ENCODE peak calls at places on chromosomes 1 and 21, in ten cellular contexts. T is cardiac muscle cell; I is GM12865; M is heart left ventricle; F is CD4-positive, alpha-beta T cell; S is A549; K is nephron progenitor cell; E is type B pancreatic cell; X is AG04450; Y is BE2C. Q is an unnamed sample.
A peak's percentile ranks its signal among the peaks of the same experiment; 100 is the strongest.

GRCh38 chr1:100883963-100884362 is 10.7 kb downstream of the EXTL2 start:
- DNase-seq in K (no peak), S (peak; percentile 44), M (no peak), E (no peak), X (no peak), F (no peak), T (peak; percentile 57), I (no peak), Y (no peak), Q (no peak)

GRCh38 chr1:201637282-201638076 is 98.6 kb downstream of the NAV1 start:
- DNase-seq in I (no peak), T (peak; percentile 57), F (no peak), E (no peak), X (no peak), K (peak; percentile 25), Y (no peak), M (peak; percentile 38), S (no peak), Q (no peak)

GRCh38 chr1:78003070-78003751 is 1.5 kb upstream of the DNAJB4 start:
- DNase-seq in S (no peak), K (no peak), M (no peak), F (no peak), E (no peak), X (no peak), T (peak; percentile 30), Y (no peak), I (no peak), Q (no peak)

GRCh38 chr1:212498243-212498642 is 65.5 kb downstream of the NENF start:
- DNase-seq in Y (no peak), X (peak; percentile 74), T (peak; percentile 93), E (no peak), F (no peak), K (no peak), S (peak; percentile 35), I (no peak), M (no peak), Q (no peak)

GRCh38 chr1:56954664-56955063 is 11.2 kb downstream of the C8B start:
- DNase-seq in F (no peak), I (no peak), M (no peak), X (no peak), K (no peak), S (no peak), E (no peak), Y (no peak), T (no peak), Q (no peak)

GRCh38 chr21:29105218-29105617 is 25.2 kb upstream of the MAP3K7CL start:
- DNase-seq in K (no peak), E (no peak), Y (no peak), T (peak; percentile 44), S (no peak), M (no peak), F (no peak), I (no peak), X (no peak), Q (no peak)

GRCh38 chr21:28540514-28540913 is 452.2 kb downstream of the LTN1 start:
- DNase-seq in S (no peak), X (peak; percentile 54), I (no peak), E (no peak), K (no peak), M (no peak), T (peak; percentile 37), F (no peak), Y (no peak), Q (no peak)

GRCh38 chr21:35113064-35113463 is 64.0 kb upstream of the RUNX1 start:
- DNase-seq in X (no peak), E (no peak), F (no peak), M (no peak), S (no peak), T (no peak), I (no peak), K (no peak), Y (no peak), Q (no peak)

GRCh38 chr1:203225054-203225453 is 4.4 kb downstream of the CHIT1 start:
- DNase-seq in F (no peak), Y (no peak), S (no peak), K (no peak), I (no peak), E (no peak), M (no peak), X (no peak), T (no peak), Q (no peak)

GRCh38 chr1:64107041-64107440 is 96.4 kb upstream of the UBE2U start:
- DNase-seq in T (no peak), S (no peak), F (no peak), E (no peak), K (no peak), Y (no peak), X (no peak), M (no peak), I (no peak), Q (no peak)

GRCh38 chr21:28509031-28509430 is 483.6 kb downstream of the LTN1 start:
- DNase-seq in S (no peak), T (no peak), X (no peak), M (no peak), Y (no peak), E (no peak), I (no peak), F (no peak), K (no peak), Q (no peak)

DNA sequence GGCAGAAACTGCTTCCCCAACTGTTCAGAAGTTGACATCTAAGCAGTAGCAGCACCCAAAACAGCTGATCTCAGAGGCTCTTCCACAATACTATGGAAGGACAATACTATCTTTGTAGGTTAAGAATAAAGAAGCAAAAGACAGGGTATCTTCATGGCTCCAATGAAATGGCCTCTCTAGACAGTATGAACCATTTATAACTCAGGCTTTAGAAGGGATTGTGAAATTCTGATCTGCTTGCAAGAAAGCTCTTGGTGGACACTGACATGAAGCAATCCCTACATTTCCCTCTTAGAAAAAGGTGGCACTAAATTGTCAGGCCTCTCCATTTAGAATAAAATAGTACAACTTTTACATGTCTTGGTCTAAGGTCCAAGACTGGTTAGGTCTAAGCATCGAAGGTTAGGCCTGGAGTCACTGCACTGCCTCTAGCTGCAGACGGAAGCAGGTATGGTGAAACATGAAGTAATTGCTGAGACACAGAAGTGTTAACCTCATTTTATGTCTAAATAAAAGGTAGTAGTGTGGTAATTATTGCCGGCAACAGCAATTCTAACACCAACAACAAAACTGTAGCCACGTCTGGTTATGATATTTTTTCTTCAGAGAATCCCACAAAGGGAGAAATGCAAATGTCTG is 50.6 kb upstream of the HP1BP3 start:
- DNase-seq in E (no peak), F (no peak), S (no peak), X (no peak), Y (no peak), T (no peak), I (no peak), M (no peak), K (no peak), Q (no peak)
- TF ChIP-seq CTCF in E (no peak), F (no peak), S (no peak), X (no peak), Y (no peak), T (no peak), I (no peak), M (no peak), K (no peak), Q (no peak)

DNA sequence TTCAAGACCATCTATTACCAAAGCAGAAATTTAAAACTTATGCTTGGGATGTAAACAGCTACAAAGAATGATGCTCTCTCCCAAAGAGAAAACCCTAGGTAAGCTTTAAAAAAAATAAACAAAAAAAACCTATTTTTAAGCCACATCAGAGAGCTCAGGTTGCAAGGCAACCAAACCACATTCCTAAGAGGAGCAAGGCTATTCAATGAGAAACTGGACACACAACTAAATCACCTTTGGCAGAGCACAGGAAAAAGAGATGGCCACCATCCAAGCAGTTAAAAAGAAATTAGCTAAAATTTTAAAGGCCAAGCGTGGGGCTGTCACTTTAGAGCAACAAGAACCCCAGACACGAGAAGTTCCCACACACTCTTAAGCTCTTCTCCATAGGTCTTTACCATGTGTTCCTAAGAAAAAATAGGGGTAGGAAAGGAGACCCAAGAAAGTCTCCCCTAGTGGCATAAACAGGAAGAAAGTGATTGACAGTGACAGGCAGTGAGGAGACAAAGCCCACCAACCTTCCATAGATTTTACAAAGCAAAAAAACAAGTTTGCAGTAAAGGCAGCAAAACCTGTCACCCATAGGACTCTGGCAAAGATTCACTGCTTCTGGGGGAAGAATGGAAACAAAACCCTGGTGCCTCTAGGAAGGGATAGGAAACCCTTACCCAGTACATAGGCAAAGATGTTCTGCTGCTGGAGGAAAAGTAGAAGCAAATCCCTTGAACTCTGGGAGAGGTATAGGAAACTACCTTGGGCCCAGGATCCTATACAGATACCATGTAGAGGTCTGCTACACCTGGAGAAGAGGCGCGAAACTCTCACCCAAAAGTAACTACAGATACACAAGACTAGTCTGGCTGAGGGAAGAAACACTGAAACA is 68.5 kb downstream of the FOXJ3 start:
- DNase-seq in E (no peak), X (no peak), S (no peak), I (no peak), T (no peak), K (no peak), Y (no peak), F (no peak), M (no peak), Q (no peak)
- TF ChIP-seq CTCF in E (peak; percentile 30), X (peak; percentile 16), S (no peak), I (peak; percentile 1), T (no peak), K (no peak), Y (no peak), F (no peak), M (no peak), Q (no peak)

GRCh38 chr1:231318568-231318967 is 19.1 kb downstream of the EXOC8 start:
- DNase-seq in T (no peak), Y (no peak), S (no peak), M (no peak), E (peak; percentile 22), K (no peak), X (no peak), I (no peak), F (no peak), Q (no peak)

GRCh38 chr1:231326248-231326647 is 11.4 kb downstream of the EXOC8 start:
- DNase-seq in I (no peak), F (no peak), E (no peak), K (no peak), S (no peak), M (no peak), T (no peak), X (no peak), Y (no peak), Q (no peak)

GRCh38 chr1:231319080-231319479 is 18.6 kb downstream of the EXOC8 start:
- DNase-seq in T (no peak), M (no peak), I (no peak), X (no peak), E (no peak), S (no peak), F (no peak), Y (no peak), K (no peak), Q (no peak)

GRCh38 chr1:231324660-231325059 is 13.0 kb downstream of the EXOC8 start:
- DNase-seq in T (no peak), Y (no peak), E (no peak), K (no peak), F (no peak), S (no peak), M (no peak), I (no peak), X (no peak), Q (no peak)

GRCh38 chr1:231322880-231323530 is 14.6 kb downstream of the EXOC8 start:
- DNase-seq in S (no peak), E (no peak), T (no peak), Y (no peak), F (no peak), X (no peak), M (no peak), I (no peak), K (no peak), Q (no peak)
- TF ChIP-seq CTCF in S (no peak), E (peak; percentile 48), T (peak; percentile 10), Y (peak; percentile 22), F (no peak), X (peak; percentile 9), M (no peak), I (no peak), K (peak; percentile 11), Q (no peak)

GRCh38 chr1:163813251-163813650 is 491.5 kb downstream of the NUF2 start:
- DNase-seq in K (no peak), X (no peak), E (no peak), T (no peak), F (no peak), M (no peak), Y (no peak), I (no peak), S (no peak), Q (no peak)
- TF ChIP-seq CTCF in K (no peak), X (no peak), E (no peak), T (no peak), F (no peak), M (no peak), Y (no peak), I (no peak), S (no peak), Q (no peak)